ENCODE peak calls at places on chromosomes 2 and 18, in six cellular contexts. X is GM20000, K is fibroblast of the aortic adventitia, P is type B pancreatic cell, B is lower leg skin, H is AG10803. G is an unnamed sample.

GRCh38 chr2:206259615-206260426 is 14.6 kb upstream of the ZDBF2 start:
- DNase-seq in B (no peak), P (no peak), H (no peak), X (no peak), K (no peak), G (no peak)

GRCh38 chr18:6785001-6785400 is 55.5 kb downstream of the ARHGAP28 start:
- DNase-seq in P (no peak), H (peak), X (no peak), B (no peak), K (peak), G (no peak)

GRCh38 chr2:8803658-8804379 is 33.6 kb downstream of the KIDINS220 start:
- DNase-seq in X (peak), H (peak), K (peak), B (no peak), P (no peak), G (peak)

GRCh38 chr2:219332542-219332941 is at the start of gene RESP18:
- DNase-seq in B (no peak), K (no peak), P (no peak), H (no peak), X (no peak), G (no peak)

GRCh38 chr2:144370937-144371584 is 148.9 kb downstream of the ZEB2 start:
- DNase-seq in P (no peak), K (peak), X (no peak), B (no peak), H (peak), G (peak)

GRCh38 chr2:26191316-26192159 is 18.6 kb downstream of the GAREM2 start:
- DNase-seq in X (no peak), H (no peak), K (no peak), P (no peak), B (peak), G (no peak)

GRCh38 chr18:42181474-42181873 is 226.4 kb downstream of the PIK3C3 start:
- DNase-seq in B (no peak), P (no peak), X (no peak), H (no peak), K (no peak), G (no peak)

GRCh38 chr2:124804014-124804940 is 779.2 kb downstream of the CNTNAP5 start:
- DNase-seq in B (no peak), H (peak), P (no peak), K (peak), X (peak), G (peak)

GRCh38 chr18:4335386-4335785 is 119.7 kb downstream of the DLGAP1 start:
- DNase-seq in X (no peak), H (no peak), B (no peak), K (no peak), P (no peak), G (no peak)

GRCh38 chr2:184597571-184597980 is 753 bp upstream of the ZNF804A start:
- DNase-seq in K (peak), H (peak), P (no peak), B (no peak), X (peak), G (peak)

GRCh38 chr2:71721362-71721665 is 268.0 kb downstream of the DYSF start:
- DNase-seq in K (peak), H (peak), X (no peak), B (peak), P (no peak), G (peak)

GRCh38 chr2:163665817-163666216 is 70.0 kb downstream of the FIGN start:
- DNase-seq in P (no peak), X (no peak), H (no peak), K (no peak), B (no peak), G (peak)

GRCh38 chr2:152456262-152456661 is 121.3 kb downstream of the FMNL2 start:
- DNase-seq in K (no peak), B (no peak), X (no peak), H (peak), P (no peak), G (no peak)

GRCh38 chr2:177585234-177585863 is 192.8 kb downstream of the AGPS start:
- DNase-seq in P (no peak), H (no peak), B (no peak), X (no peak), K (no peak), G (no peak)

DNA sequence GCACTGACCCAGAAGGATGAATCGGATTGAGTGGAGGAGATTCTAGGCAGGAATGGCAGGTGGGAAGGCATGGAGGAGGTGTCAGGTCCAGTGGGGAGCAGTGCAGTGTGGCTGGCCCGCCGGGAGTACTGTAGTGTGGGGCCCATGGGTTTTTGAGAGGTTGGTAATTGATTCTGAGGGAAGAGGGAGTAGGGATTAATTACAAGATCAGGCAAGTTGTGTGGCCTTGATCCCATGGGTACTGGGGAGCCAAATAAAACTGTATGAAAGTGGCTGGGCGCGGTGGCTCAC is 12.1 kb downstream of the SIX3 start:
- DNase-seq in H (no peak), B (no peak), K (no peak), X (no peak), P (no peak), G (no peak)
- TF ChIP-seq CTCF in H (no peak), B (no peak), K (no peak), X (no peak), P (no peak), G (no peak)

GRCh38 chr2:121045245-121045644 is 239.8 kb downstream of the TFCP2L1 start:
- DNase-seq in X (no peak), P (no peak), K (no peak), H (no peak), B (no peak), G (no peak)

GRCh38 chr2:121043827-121044222 is 241.2 kb downstream of the TFCP2L1 start:
- DNase-seq in X (no peak), H (no peak), P (no peak), K (no peak), B (no peak), G (no peak)

GRCh38 chr2:121043061-121043826 is 241.8 kb downstream of the TFCP2L1 start:
- DNase-seq in H (no peak), B (no peak), K (no peak), X (no peak), P (no peak), G (no peak)

GRCh38 chr2:121046335-121046734 is 238.7 kb downstream of the TFCP2L1 start:
- DNase-seq in X (no peak), B (no peak), P (no peak), K (no peak), H (peak), G (no peak)

GRCh38 chr2:121044412-121044811 is 240.6 kb downstream of the TFCP2L1 start:
- DNase-seq in B (no peak), X (no peak), H (no peak), P (no peak), K (no peak), G (no peak)
- TF ChIP-seq CTCF in B (no peak), X (no peak), H (no peak), P (peak), K (no peak), G (peak)

DNA sequence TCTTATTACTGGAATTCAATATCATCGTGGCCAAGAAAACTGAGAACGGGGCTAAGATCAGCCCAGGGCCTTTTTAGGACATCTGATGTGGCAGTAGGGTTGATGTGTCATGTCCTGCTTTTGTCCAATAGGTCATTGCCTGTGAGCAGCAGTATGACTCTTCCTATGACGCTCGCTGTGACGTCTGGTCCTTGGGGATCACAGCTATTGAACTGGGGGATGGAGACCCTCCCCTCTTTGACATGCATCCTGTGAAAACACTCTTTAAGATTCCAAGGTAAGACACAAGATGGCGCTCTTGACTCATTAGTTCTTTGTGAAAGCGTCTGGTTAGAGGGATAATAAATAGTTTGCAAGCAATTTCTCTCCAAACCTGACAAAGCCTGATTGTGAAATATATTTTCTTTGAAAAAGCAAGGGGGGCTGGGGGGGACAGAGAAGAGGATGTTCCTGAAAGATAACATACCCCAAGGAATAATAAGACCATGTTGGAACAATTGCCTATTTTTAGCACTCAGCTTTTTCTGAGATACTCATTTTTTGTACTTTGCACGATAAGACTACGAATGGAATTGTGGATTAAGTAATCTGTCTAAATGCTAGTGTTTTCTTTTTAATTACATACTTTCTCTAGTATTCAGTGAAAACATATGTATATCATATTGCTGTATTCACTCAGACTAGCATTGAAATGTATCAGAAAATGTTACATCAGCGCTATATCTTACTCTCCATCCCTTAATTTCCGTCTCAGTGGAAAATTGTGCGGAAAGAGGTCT is 58.1 kb downstream of the MYO3B start:
- DNase-seq in X (peak), B (no peak), H (peak), P (no peak), K (peak), G (peak)
- TF ChIP-seq CTCF in X (peak), B (no peak), H (peak), P (peak), K (peak), G (peak)

GRCh38 chr2:120743657-120744056 is 8.0 kb downstream of the GLI2 start:
- DNase-seq in X (no peak), B (peak), K (no peak), P (peak), H (no peak), G (no peak)

GRCh38 chr2:120738786-120739771 is 3.4 kb downstream of the GLI2 start:
- DNase-seq in B (peak), P (no peak), K (no peak), H (no peak), X (no peak), G (peak)

GRCh38 chr2:120741514-120742448 is 6.1 kb downstream of the GLI2 start:
- DNase-seq in B (peak), X (no peak), H (no peak), K (no peak), P (no peak), G (peak)

GRCh38 chr2:120740375-120740764 is 4.7 kb downstream of the GLI2 start:
- DNase-seq in P (no peak), X (no peak), K (no peak), B (no peak), H (no peak), G (no peak)

DNA sequence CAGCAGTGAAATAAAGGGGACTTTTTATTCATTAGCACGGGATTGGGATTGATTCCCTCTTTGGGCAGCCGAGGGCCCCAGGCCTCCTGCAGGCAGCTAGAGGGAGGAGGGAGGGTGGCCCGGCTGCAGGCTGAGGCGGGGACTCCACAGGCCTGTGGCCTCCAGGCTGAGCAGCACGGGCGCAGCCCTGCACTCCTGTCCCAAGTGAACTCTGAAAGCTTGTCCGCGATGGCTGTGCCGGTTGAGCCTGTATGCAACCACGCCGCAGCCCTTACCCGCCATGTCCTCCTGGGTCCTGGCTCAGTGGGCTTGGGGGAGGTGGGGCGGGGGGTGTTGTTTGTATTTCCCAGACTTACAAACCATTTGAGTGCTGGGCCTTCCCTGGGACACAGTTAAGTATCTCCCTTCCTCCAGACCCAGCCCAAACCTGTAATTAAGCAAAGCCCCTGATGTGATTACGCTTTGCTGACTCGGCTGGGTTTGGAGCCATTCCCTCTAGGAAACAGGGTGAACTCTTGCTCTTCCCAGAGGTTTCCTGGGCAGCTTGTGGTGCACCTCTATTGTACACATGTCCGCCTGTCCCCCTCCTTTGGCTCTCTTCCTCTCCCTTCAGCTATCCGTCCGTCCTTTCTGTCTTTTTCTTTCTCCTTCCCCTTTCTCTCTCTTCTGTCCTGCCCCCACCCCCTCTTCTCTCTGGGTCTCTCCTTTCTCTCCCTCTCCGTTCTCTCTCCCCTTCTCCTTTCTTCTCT is 5.3 kb downstream of the GLI2 start:
- DNase-seq in H (no peak), X (no peak), K (peak), B (peak), P (no peak), G (peak)
- TF ChIP-seq CTCF in H (no peak), X (no peak), K (peak), B (no peak), P (peak), G (peak)

DNA sequence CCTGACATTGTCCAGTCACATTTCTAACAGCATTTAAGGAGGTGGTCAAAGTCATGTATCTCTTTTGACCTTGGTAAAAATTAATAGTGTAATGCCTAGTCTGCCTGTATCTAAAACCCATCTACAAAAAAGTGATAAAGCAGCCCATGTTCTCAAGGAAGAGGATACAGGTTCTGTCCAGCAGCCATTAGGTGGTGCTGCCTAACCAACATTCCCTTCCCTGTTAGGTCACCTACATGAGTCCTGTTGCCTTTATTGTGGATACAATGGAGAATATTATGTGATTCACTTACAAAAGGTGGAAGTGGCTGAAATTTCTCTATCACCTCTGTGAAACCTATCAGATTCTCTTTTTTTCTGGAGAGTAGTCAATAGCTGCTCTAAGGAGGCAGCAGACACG is 52.5 kb downstream of the AQP4 start:
- DNase-seq in H (no peak), P (no peak), X (peak), B (no peak), K (peak), G (no peak)
- TF ChIP-seq CTCF in H (no peak), P (peak), X (peak), B (no peak), K (peak), G (no peak)

GRCh38 chr18:56645415-56646016 is 5.6 kb upstream of the WDR7 start:
- DNase-seq in X (peak), P (no peak), K (peak), H (no peak), B (no peak), G (no peak)
- TF ChIP-seq CTCF in X (peak), P (peak), K (peak), H (peak), B (no peak), G (peak)

DNA sequence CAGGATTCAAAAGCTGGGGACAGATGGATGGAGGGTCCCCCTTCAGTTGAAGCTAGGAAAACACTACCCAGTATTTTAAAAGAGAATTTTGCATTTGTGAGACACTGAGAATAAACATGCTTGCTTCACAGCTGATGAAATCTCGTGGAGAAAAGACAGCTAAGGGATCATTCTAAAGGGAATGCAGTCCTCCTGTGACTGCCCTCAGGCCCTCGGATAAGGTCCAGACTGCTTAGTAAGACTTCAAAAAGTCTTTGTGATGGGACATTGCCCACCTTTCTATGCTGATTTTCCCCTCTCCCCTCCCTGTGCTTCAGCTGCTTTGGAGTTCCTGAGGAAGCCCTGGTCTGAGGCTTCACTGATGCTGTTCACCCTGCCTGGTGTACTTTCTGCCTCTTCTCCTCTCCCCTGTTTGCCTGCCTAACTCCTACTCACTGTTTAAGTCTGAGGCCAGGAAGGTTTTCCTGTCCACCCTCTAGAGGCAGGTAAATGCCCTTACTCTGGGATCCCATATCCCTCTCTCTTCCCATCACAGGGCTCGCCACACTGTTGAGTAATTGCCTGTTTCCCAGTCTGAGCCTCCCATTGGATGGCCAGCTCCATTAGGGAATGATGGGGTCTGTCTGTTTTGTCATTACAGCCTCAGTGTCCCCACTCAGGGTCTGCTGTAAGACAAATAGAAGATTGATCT is 26.6 kb downstream of the POLE4 start:
- DNase-seq in B (no peak), H (no peak), X (no peak), P (no peak), K (no peak), G (no peak)
- TF ChIP-seq CTCF in B (no peak), H (no peak), X (no peak), P (no peak), K (no peak), G (no peak)